ENCODE peak calls at places on chromosomes 11 and 22, in eight cellular contexts. M is upper lobe of right lung, U is spleen, Y is body of pancreas, T is gastrocnemius medialis, A is cardiac muscle cell, X is A549, Q is OCI-LY7. W is an unnamed sample.

GRCh38 chr22:19848298-19849224 is 6.1 kb downstream of the GNB1L start:
- DNase-seq in M (peak; percentile 79), U (no peak), Y (peak; percentile 92), T (peak; percentile 67), A (no peak), X (peak; percentile 21), Q (no peak), W (peak; percentile 88)

GRCh38 chr11:8098879-8099278 is 17.9 kb downstream of the TUB start:
- DNase-seq in M (no peak), U (peak; percentile 63), Y (no peak), T (no peak), A (no peak), X (no peak), Q (no peak), W (no peak)

GRCh38 chr11:125221499-125221898 is 56.9 kb downstream of the PKNOX2 start:
- DNase-seq in M (no peak), U (no peak), Y (no peak), T (no peak), A (no peak), X (no peak), Q (no peak), W (no peak)

GRCh38 chr11:1755344-1756023 is 5.1 kb upstream of the IFITM10 start:
- DNase-seq in M (peak; percentile 76), U (peak; percentile 74), Y (no peak), T (no peak), A (peak; percentile 46), X (no peak), Q (no peak), W (no peak)

GRCh38 chr22:35449829-35450689 is 50.1 kb downstream of the MCM5 start:
- DNase-seq in M (no peak), U (no peak), Y (no peak), T (no peak), A (no peak), X (no peak), Q (no peak), W (peak; percentile 31)

GRCh38 chr11:103659743-103660142 is 376.7 kb upstream of the DDI1 start:
- DNase-seq in M (no peak), U (no peak), Y (no peak), T (no peak), A (no peak), X (no peak), Q (no peak), W (no peak)

GRCh38 chr11:32817843-32818183 is 11.9 kb upstream of the PRRG4 start:
- DNase-seq in M (no peak), U (no peak), Y (no peak), T (no peak), A (no peak), X (no peak), Q (no peak), W (no peak)

GRCh38 chr11:114308689-114309089 is 12.5 kb downstream of the NNMT start:
- DNase-seq in M (no peak), U (no peak), Y (peak; percentile 49), T (peak; percentile 25), A (no peak), X (no peak), Q (no peak), W (no peak)

GRCh38 chr22:27252282-27253049 is 549.1 kb downstream of the MN1 start:
- DNase-seq in M (no peak), U (no peak), Y (peak; percentile 38), T (peak; percentile 5), A (no peak), X (peak; percentile 60), Q (no peak), W (no peak)

GRCh38 chr22:27223317-27224177 is 566.2 kb downstream of the MIAT start:
- DNase-seq in M (no peak), U (peak; percentile 29), Y (no peak), T (no peak), A (no peak), X (no peak), Q (no peak), W (no peak)

GRCh38 chr22:23070418-23071162 is at the start of gene GNAZ:
- DNase-seq in M (peak; percentile 64), U (peak; percentile 88), Y (peak; percentile 18), T (no peak), A (peak; percentile 30), X (no peak), Q (peak; percentile 67), W (no peak)

GRCh38 chr11:2209900-2210321 is 38.3 kb upstream of the TH start:
- DNase-seq in M (peak; percentile 41), U (peak; percentile 56), Y (peak; percentile 5), T (no peak), A (no peak), X (no peak), Q (no peak), W (no peak)

GRCh38 chr11:128207861-128208321 is 379.5 kb downstream of the ETS1 start:
- DNase-seq in M (no peak), U (no peak), Y (no peak), T (no peak), A (no peak), X (peak; percentile 68), Q (no peak), W (no peak)

GRCh38 chr22:24200616-24201212 is 19.4 kb downstream of the SUSD2 start:
- DNase-seq in M (no peak), U (no peak), Y (no peak), T (no peak), A (no peak), X (peak; percentile 60), Q (no peak), W (no peak)

GRCh38 chr11:120835601-120836228 is 188.2 kb upstream of the TBCEL start:
- DNase-seq in M (no peak), U (no peak), Y (no peak), T (no peak), A (no peak), X (no peak), Q (no peak), W (no peak)

GRCh38 chr11:13341028-13341427 is 63.4 kb downstream of the BMAL1 start:
- DNase-seq in M (no peak), U (no peak), Y (no peak), T (no peak), A (no peak), X (no peak), Q (no peak), W (no peak)

GRCh38 chr22:27186643-27187042 is 529.3 kb downstream of the MIAT start:
- DNase-seq in M (no peak), U (no peak), Y (no peak), T (no peak), A (no peak), X (no peak), Q (no peak), W (no peak)

GRCh38 chr22:48974443-48975251 is 853.0 kb downstream of the BRD1 start:
- DNase-seq in M (no peak), U (no peak), Y (no peak), T (no peak), A (no peak), X (no peak), Q (no peak), W (no peak)

DNA sequence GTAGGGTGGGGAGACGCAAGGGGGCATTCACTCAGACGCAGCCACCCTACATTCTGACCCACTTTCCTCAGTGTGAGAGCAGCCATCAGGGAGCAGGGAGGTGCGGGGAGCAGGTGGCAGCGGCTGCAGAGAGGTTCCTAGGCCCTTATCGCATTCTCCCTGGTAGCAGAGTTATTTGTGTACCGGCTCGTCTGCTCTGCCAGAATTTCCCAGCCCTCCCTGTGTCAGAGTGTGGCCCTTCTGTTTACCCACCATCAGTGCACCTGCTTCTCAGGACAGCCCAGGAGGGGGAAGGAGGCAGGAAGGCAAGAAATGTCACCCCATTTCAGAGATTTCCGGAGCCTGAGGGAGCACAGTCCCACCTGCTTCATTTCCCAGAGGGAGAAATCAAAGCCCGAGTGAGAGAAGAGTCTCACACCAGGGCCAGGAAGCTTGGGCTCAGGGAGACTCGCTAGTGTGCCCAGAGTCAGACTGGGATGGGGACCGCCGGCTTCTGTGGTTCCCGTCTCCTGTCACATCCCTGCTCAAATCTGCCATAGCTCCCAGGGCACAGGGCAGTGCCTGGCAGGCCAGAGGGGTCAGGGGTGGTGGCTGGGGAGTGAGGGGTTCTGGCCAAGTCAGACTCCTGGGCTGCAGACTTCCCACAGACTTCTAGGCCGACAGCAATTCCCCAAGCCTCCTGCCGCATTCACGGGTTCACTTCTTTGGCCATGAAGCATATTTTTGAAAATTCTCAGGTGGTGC is 49.7 kb downstream of the ARRB1 start:
- DNase-seq in M (no peak), U (no peak), Y (peak; percentile 88), T (no peak), A (peak; percentile 38), X (no peak), Q (no peak), W (no peak)
- H3K4me3 ChIP-seq in M (no peak overlapping the region), U (no peak overlapping the region), Y (no peak overlapping the region), T (no peak overlapping the region), A (no peak overlapping the region), X (no peak overlapping the region), Q (no peak overlapping the region), W (no peak overlapping the region)

DNA sequence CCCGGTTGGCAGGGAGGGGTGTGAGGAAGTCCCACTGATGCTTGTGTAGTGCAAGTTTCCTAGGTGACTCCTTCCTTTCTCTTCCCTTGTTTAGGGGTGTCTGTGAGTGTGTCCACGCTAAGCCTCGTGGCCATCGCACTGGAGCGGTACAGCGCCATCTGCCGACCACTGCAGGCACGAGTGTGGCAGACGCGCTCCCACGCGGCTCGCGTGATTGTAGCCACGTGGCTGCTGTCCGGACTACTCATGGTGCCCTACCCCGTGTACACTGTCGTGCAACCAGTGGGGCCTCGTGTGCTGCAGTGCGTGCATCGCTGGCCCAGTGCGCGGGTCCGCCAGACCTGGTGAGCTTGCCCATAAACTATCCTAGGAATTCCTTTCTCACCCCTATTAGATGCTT is 10.4 kb downstream of the CCKBR start:
- DNase-seq in M (no peak), U (peak; percentile 79), Y (no peak), T (no peak), A (no peak), X (no peak), Q (no peak), W (peak; percentile 48)
- TF ChIP-seq CTCF in M (no peak), U (peak; percentile 41), Y (no peak), T (no peak), A (peak; percentile 13), X (no peak), Q (peak; percentile 11), W (no peak)

GRCh38 chr11:74011360-74012071 is 2.6 kb upstream of the UCP3 start:
- DNase-seq in M (no peak), U (no peak), Y (no peak), T (no peak), A (no peak), X (no peak), Q (no peak), W (no peak)

GRCh38 chr11:74009675-74010305 is 905 bp upstream of the UCP3 start:
- DNase-seq in M (no peak), U (no peak), Y (no peak), T (no peak), A (no peak), X (no peak), Q (no peak), W (no peak)

GRCh38 chr11:74010306-74010981 is 1.6 kb upstream of the UCP3 start:
- DNase-seq in M (no peak), U (no peak), Y (no peak), T (no peak), A (peak; percentile 23), X (no peak), Q (no peak), W (no peak)

GRCh38 chr11:74013141-74013540 is 4.3 kb upstream of the UCP3 start:
- DNase-seq in M (no peak), U (no peak), Y (no peak), T (no peak), A (no peak), X (no peak), Q (no peak), W (no peak)

GRCh38 chr11:74012072-74012809 is 3.4 kb upstream of the UCP3 start:
- DNase-seq in M (no peak), U (no peak), Y (no peak), T (no peak), A (no peak), X (no peak), Q (no peak), W (no peak)
- H3K27ac ChIP-seq in M (no peak overlapping the region), U (no peak overlapping the region), Y (no peak overlapping the region), T (peak overlapping the region; percentile 96), A (no peak overlapping the region), X (no peak overlapping the region), Q (no peak overlapping the region), W (peak overlapping the region; percentile 39)

GRCh38 chr11:66727282-66727882 is 1.6 kb downstream of the SPTBN2 start:
- DNase-seq in M (no peak), U (no peak), Y (peak; percentile 49), T (no peak), A (peak; percentile 45), X (peak; percentile 51), Q (peak; percentile 56), W (peak; percentile 63)
- H3K4me3 ChIP-seq in M (peak overlapping the region; percentile 44), U (peak overlapping the region; percentile 49), Y (peak overlapping the region; percentile 26), T (peak overlapping the region; percentile 54), A (peak overlapping the region; percentile 45), X (peak overlapping the region; percentile 75), Q (peak overlapping the region; percentile 69), W (peak overlapping the region; percentile 64)

W was measured in Peyer's patch.